ENCODE peak calls at places on chromosomes 1 and 21, in eight cellular contexts. N is fibroblast of the aortic adventitia, R is GM06990, S is SHP77, G is T47D, A is IMR-90, B is Right ventricle myocardium superior, T is EL. J is an unnamed sample.

GRCh38 chr1:184568148-184568547 is 181.3 kb downstream of the C1orf21 start:
- DNase-seq in B (no peak), A (no peak), T (no peak), R (no peak), G (no peak), S (no peak), N (no peak), J (no peak)

GRCh38 chr1:10286244-10286643 is 75.9 kb downstream of the KIF1B start:
- DNase-seq in S (no peak), T (no peak), N (peak), G (no peak), R (no peak), B (no peak), A (peak), J (peak)

GRCh38 chr1:35851175-35851869 is 31.7 kb upstream of the AGO1 start:
- DNase-seq in G (no peak), S (no peak), B (no peak), N (peak), A (peak), T (no peak), R (no peak), J (no peak)

GRCh38 chr1:14571810-14572767 is 26.4 kb upstream of the KAZN start:
- DNase-seq in R (peak), A (no peak), T (no peak), B (no peak), N (peak), S (peak), G (no peak), J (no peak)

GRCh38 chr1:174815036-174815435 is 184.7 kb upstream of the CACYBP start:
- DNase-seq in G (no peak), T (peak), S (no peak), N (peak), R (peak), A (peak), B (no peak), J (no peak)

GRCh38 chr1:9628541-9629444 is 22.7 kb upstream of the PIK3CD start:
- DNase-seq in G (no peak), A (no peak), R (peak), N (no peak), S (no peak), B (no peak), T (no peak), J (no peak)

GRCh38 chr1:2225029-2225428 is 3.1 kb upstream of the SKI start:
- DNase-seq in T (no peak), B (no peak), N (no peak), R (no peak), G (no peak), S (no peak), A (no peak), J (no peak)

GRCh38 chr1:161131721-161132409 is 602 bp downstream of the DEDD start:
- DNase-seq in G (peak), T (peak), A (peak), B (no peak), S (no peak), N (peak), R (no peak), J (no peak)

GRCh38 chr21:35648512-35648911 is 411.8 kb downstream of the SETD4 start:
- DNase-seq in N (no peak), T (no peak), B (no peak), R (no peak), A (no peak), S (peak), G (peak), J (peak)

GRCh38 chr1:77509051-77509492 is 173.4 kb downstream of the ZZZ3 start:
- DNase-seq in S (no peak), T (no peak), A (no peak), R (no peak), N (peak), G (no peak), B (no peak), J (peak)

GRCh38 chr1:62841587-62842169 is 57.7 kb downstream of the ATG4C start:
- DNase-seq in T (peak), S (peak), N (peak), G (peak), A (peak), R (peak), B (no peak), J (peak)

GRCh38 chr1:165696625-165697100 is 1.7 kb downstream of the ALDH9A1 start:
- DNase-seq in N (peak), B (no peak), A (peak), G (no peak), T (peak), R (no peak), S (no peak), J (peak)

GRCh38 chr1:6519935-6520621 is 28.6 kb upstream of the PLEKHG5 start:
- DNase-seq in S (no peak), A (peak), T (peak), G (peak), N (peak), R (no peak), B (no peak), J (peak)

GRCh38 chr1:151992345-151993083 is 1.1 kb downstream of the S100A10 start:
- DNase-seq in T (peak), N (peak), G (peak), B (peak), S (peak), R (no peak), A (peak), J (peak)

GRCh38 chr1:201126832-201127754 is at the start of gene ASCL5:
- DNase-seq in S (peak), G (no peak), R (no peak), T (peak), B (peak), A (peak), N (peak), J (no peak)

GRCh38 chr21:25639922-25640670 is 1.0 kb downstream of the JAM2 start:
- DNase-seq in N (peak), A (no peak), T (peak), R (no peak), S (no peak), G (peak), B (peak), J (peak)

GRCh38 chr1:17561561-17561985 is 22.1 kb downstream of the ARHGEF10L start:
- DNase-seq in A (no peak), R (no peak), S (no peak), N (peak), G (no peak), T (peak), B (no peak), J (no peak)

GRCh38 chr1:243977104-243977503 is 74.0 kb upstream of the ZBTB18 start:
- DNase-seq in R (no peak), N (peak), A (no peak), T (peak), B (no peak), S (no peak), G (no peak), J (no peak)

GRCh38 chr1:53160924-53161378 is 18.5 kb upstream of the SLC1A7 start:
- DNase-seq in A (no peak), G (no peak), S (no peak), T (no peak), R (no peak), B (no peak), N (no peak), J (no peak)